ENCODE peak calls at places on chromosomes 5 and 9, in eight cellular contexts. H is endothelial cell, B is fibroblast of villous mesenchyme, A is upper lobe of left lung, K is AG10803, W is foreskin fibroblast, L is HL-60, C is Caco-2. M is an unnamed sample.

GRCh38 chr9:137169764-137170460 is at the start of gene LRRC26:
- DNase-seq in L (no peak), B (no peak), C (no peak), H (no peak), K (no peak), W (no peak), A (peak; percentile 81), M (no peak)

GRCh38 chr5:151495330-151495729 is 47.9 kb downstream of the SLC36A1 start:
- DNase-seq in H (no peak), C (no peak), K (no peak), L (no peak), W (no peak), B (no peak), A (no peak), M (no peak)

GRCh38 chr5:15544039-15544438 is 44.1 kb downstream of the FBXL7 start:
- DNase-seq in L (no peak), H (no peak), C (no peak), A (no peak), W (no peak), B (no peak), K (peak; percentile 16), M (no peak)

GRCh38 chr5:120160120-120160895 is 303.8 kb upstream of the PRR16 start:
- DNase-seq in L (no peak), K (peak; percentile 35), C (no peak), A (no peak), W (peak; percentile 73), B (no peak), H (no peak), M (no peak)

GRCh38 chr5:58922392-58923171 is 339.7 kb downstream of the RAB3C start:
- DNase-seq in K (peak; percentile 61), W (no peak), L (no peak), C (no peak), B (no peak), A (peak; percentile 14), H (no peak), M (no peak)

GRCh38 chr9:5869315-5870019 is 21.2 kb upstream of the MLANA start:
- DNase-seq in K (no peak), L (no peak), C (peak; percentile 40), A (no peak), B (no peak), W (no peak), H (peak; percentile 15), M (no peak)

GRCh38 chr9:69857131-69857530 is 36.5 kb downstream of the CFAP95 start:
- DNase-seq in C (no peak), H (no peak), A (no peak), B (no peak), L (no peak), K (peak; percentile 89), W (peak; percentile 84), M (no peak)

GRCh38 chr5:160188151-160188967 is 40.9 kb upstream of the FABP6 start:
- DNase-seq in K (peak; percentile 65), B (peak; percentile 88), H (peak; percentile 29), A (peak; percentile 89), C (peak; percentile 84), L (no peak), W (peak; percentile 56), M (peak; percentile 33)

GRCh38 chr9:125649315-125649714 is 57.7 kb downstream of the MAPKAP1 start:
- DNase-seq in W (peak; percentile 91), B (peak; percentile 57), C (no peak), A (no peak), K (peak; percentile 83), L (no peak), H (no peak), M (no peak)

GRCh38 chr5:11010811-11011210 is 249.8 kb upstream of the DAP start:
- DNase-seq in C (no peak), A (no peak), W (no peak), H (no peak), K (no peak), B (no peak), L (no peak), M (no peak)

GRCh38 chr5:175347027-175347426 is 97.0 kb downstream of the DRD1 start:
- DNase-seq in L (no peak), B (peak; percentile 14), K (no peak), A (no peak), H (no peak), C (no peak), W (no peak), M (no peak)

GRCh38 chr5:5179597-5179996 is 39.5 kb downstream of the ADAMTS16 start:
- DNase-seq in H (no peak), C (no peak), K (no peak), A (no peak), B (no peak), L (no peak), W (no peak), M (no peak)

GRCh38 chr5:81525690-81526089 is 131.8 kb upstream of the ACOT12 start:
- DNase-seq in L (no peak), B (peak; percentile 40), H (no peak), W (peak; percentile 5), K (peak; percentile 14), C (no peak), A (no peak), M (no peak)

GRCh38 chr9:6711403-6711802 is 46.4 kb upstream of the KDM4C start:
- DNase-seq in W (peak; percentile 32), H (no peak), L (no peak), C (no peak), B (peak; percentile 89), K (peak; percentile 62), A (no peak), M (no peak)

GRCh38 chr9:110058304-110058953 is 149.5 kb downstream of the C9orf152 start:
- DNase-seq in W (no peak), L (no peak), C (peak; percentile 79), H (peak; percentile 61), K (peak; percentile 35), A (no peak), B (peak; percentile 61), M (peak; percentile 24)

GRCh38 chr5:102971693-102972293 is 148.1 kb downstream of the GIN1 start:
- DNase-seq in B (peak; percentile 49), K (peak; percentile 71), L (no peak), C (peak; percentile 6), A (no peak), W (peak; percentile 18), H (no peak), M (no peak)

GRCh38 chr5:141843156-141843927 is 34.9 kb downstream of the PCDH1 start:
- DNase-seq in H (no peak), L (no peak), C (no peak), B (peak; percentile 17), K (peak; percentile 26), W (no peak), A (no peak), M (no peak)

GRCh38 chr9:79289856-79290255 is 281.9 kb upstream of the TLE4 start:
- DNase-seq in W (no peak), K (peak; percentile 4), C (no peak), A (no peak), L (no peak), B (no peak), H (no peak), M (no peak)

DNA sequence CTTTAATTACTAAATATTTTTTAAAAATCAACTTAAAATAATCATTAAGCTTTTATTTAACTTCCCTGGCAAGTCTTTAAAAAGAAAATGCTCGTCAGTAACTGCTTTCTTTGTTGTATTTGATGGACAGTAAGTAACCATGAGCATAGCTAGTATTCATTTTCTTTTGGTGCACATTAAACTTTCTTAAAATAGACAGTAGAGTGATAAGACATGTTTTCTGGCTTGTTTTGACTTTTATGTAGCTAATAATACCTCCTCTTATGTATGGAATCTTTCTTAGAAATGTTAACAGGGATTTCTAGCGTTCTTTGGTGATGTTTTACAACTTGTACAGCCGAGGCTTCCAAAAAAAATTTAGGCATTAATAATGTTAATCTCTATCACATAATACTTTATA is 22.6 kb downstream of the FBXO38 start:
- DNase-seq in W (no peak), H (no peak), A (no peak), C (no peak), L (no peak), B (no peak), K (no peak), M (no peak)
- TF ChIP-seq CTCF in W (no peak), H (no peak), A (no peak), C (no peak), L (no peak), B (no peak), K (no peak), M (no peak)

GRCh38 chr5:147101654-147102053 is 133.2 kb upstream of the STK32A start:
- DNase-seq in A (no peak), K (peak; percentile 3), C (no peak), L (no peak), B (no peak), H (no peak), W (no peak), M (no peak)

GRCh38 chr5:147095740-147096139 is 139.1 kb upstream of the STK32A start:
- DNase-seq in C (no peak), H (no peak), L (no peak), K (no peak), W (no peak), A (no peak), B (no peak), M (no peak)

GRCh38 chr5:147093138-147093537 is 141.7 kb upstream of the STK32A start:
- DNase-seq in B (peak; percentile 36), H (no peak), W (no peak), A (no peak), L (peak; percentile 2), K (peak; percentile 29), C (no peak), M (no peak)

GRCh38 chr5:147098233-147098790 is 136.5 kb upstream of the STK32A start:
- DNase-seq in B (peak; percentile 54), L (no peak), W (no peak), C (peak; percentile 36), H (peak; percentile 47), K (peak; percentile 51), A (no peak), M (no peak)
- TF ChIP-seq CTCF in B (peak; percentile 60), L (no peak), W (peak; percentile 46), C (peak; percentile 46), H (peak; percentile 83), K (peak; percentile 69), A (no peak), M (peak; percentile 62)

DNA sequence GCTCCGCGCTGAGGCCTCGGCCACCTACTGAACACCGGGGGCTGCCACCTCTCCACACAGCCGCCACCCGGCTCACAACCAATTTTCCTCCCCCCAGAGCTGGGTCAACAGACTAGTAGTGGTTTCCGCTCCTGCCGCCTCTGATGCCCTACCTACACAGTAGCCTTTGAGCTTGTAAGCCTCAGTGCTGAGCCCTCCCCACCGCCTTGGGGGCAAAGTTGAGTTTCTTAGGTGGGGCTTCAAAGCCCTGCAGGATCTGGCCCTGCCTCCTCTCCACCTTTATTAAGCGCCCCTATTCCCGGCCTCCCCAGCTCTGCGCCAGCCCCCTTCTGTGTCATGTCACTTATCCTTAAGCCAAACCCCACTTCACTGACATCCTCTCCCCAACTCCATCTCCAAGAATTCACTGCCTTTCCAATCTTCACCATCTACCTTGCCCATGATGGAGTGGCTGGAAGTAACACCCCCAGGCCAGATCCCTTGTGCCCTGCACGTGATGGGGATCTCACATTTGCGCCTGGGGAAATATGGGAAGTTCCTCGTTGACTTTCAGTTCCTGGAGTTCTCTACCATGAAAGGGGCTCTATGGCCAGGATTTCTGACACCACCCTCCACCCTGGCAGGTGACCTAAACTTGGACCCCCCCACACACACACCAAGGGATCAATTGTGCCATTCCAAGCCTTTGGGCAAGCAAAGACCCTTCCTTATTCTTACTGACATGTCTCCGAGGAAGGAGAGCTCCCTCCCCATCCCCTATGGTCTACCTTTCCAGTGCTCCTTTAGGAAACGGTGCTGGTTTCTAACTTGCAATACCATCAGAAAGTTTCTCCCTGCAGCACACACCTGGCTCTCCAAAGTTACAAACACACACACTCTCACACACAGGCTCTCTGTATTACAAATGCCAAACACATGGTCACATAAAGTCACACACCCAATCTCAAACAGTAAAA is 2.7 kb upstream of the CNTFR start:
- DNase-seq in A (no peak), B (no peak), H (no peak), K (no peak), C (no peak), L (no peak), W (no peak), M (no peak)
- TF ChIP-seq CTCF in A (no peak), B (no peak), H (no peak), K (no peak), C (no peak), L (no peak), W (no peak), M (no peak)

GRCh38 chr5:130912088-130912487 is 253.0 kb downstream of the HINT1 start:
- DNase-seq in L (no peak), K (peak; percentile 7), W (no peak), B (no peak), C (no peak), A (no peak), H (no peak), M (no peak)
- TF ChIP-seq CTCF in L (no peak), K (peak; percentile 29), W (no peak), B (peak; percentile 13), C (no peak), A (no peak), H (no peak), M (no peak)